ENCODE peak calls at places on chromosome 20, in five cellular contexts. P is OCI-LY7, V is WTC11, X is Karpas-422, Y is SW480. Q is an unnamed sample.

GRCh38 chr20:46257887-46258286 is 50.4 kb downstream of the CDH22 start:
- DNase-seq in Y (no peak), V (no peak), X (no peak), P (no peak), Q (no peak)

GRCh38 chr20:63740070-63740500 is 509 bp downstream of the SLC2A4RG start:
- DNase-seq in V (peak; percentile 60), X (peak; percentile 59), P (peak; percentile 70), Y (peak; percentile 31), Q (peak; percentile 52)

GRCh38 chr20:62977613-62978558 is 25.4 kb downstream of the SLC17A9 start:
- DNase-seq in V (no peak), X (peak; percentile 90), Y (peak; percentile 93), P (peak; percentile 83), Q (peak; percentile 79)

GRCh38 chr20:3729378-3729777 is 3.1 kb upstream of the HSPA12B start:
- DNase-seq in X (no peak), Y (no peak), V (no peak), P (no peak), Q (no peak)

GRCh38 chr20:36499723-36500501 is 41.4 kb upstream of the MYL9 start:
- DNase-seq in P (no peak), V (no peak), X (no peak), Y (no peak), Q (no peak)

GRCh38 chr20:60877071-60877470 is 375.0 kb upstream of the CDH4 start:
- DNase-seq in V (no peak), Y (no peak), X (no peak), P (no peak), Q (no peak)

GRCh38 chr20:59774204-59774641 is 159.2 kb downstream of the SYCP2 start:
- DNase-seq in X (no peak), V (no peak), Y (no peak), P (no peak), Q (no peak)

GRCh38 chr20:16615199-16615598 is 42.0 kb upstream of the KIF16B start:
- DNase-seq in V (no peak), X (no peak), Y (peak; percentile 25), P (no peak), Q (peak; percentile 15)

GRCh38 chr20:17676942-17677341 is 5.1 kb downstream of the RRBP1 start:
- DNase-seq in P (no peak), V (no peak), X (no peak), Y (no peak), Q (no peak)

GRCh38 chr20:53708129-53708968 is 114.7 kb upstream of the ZNF217 start:
- DNase-seq in V (no peak), X (no peak), Y (peak; percentile 93), P (peak; percentile 38), Q (no peak)